ENCODE peak calls at places on chromosomes 13 and 19, in six cellular contexts. D is stimulated activated CD4-positive, alpha-beta T cell treated with anti-CD3 and anti-CD28 coated beads, Interleukin-4, amount 100 ng/mL, for 24 hours; Z is WTC11; U is CD4-positive, alpha-beta T cell; T is NCI-H1105; H is SW480. O is an unnamed sample.

GRCh38 chr19:44367024-44367423 is 10.5 kb upstream of the ZNF112 start:
- DNase-seq in U (no peak), Z (no peak), H (no peak), T (no peak), D (no peak), O (no peak)

GRCh38 chr19:11414544-11414943 is 4.6 kb downstream of the RGL3 start:
- DNase-seq in D (no peak), H (no peak), Z (no peak), U (no peak), T (no peak), O (no peak)

GRCh38 chr19:29484876-29485275 is 40.9 kb upstream of the VSTM2B start:
- DNase-seq in H (no peak), U (no peak), D (no peak), Z (no peak), T (no peak), O (no peak)

GRCh38 chr19:21109116-21109515 is 27.1 kb downstream of the ZNF714 start:
- DNase-seq in U (no peak), T (no peak), H (no peak), Z (no peak), D (no peak), O (no peak)

GRCh38 chr13:77386880-77387606 is 60.1 kb upstream of the MYCBP2 start:
- DNase-seq in D (no peak), U (no peak), Z (no peak), H (no peak), T (no peak), O (no peak)

GRCh38 chr19:32650671-32651070 is 24.3 kb downstream of the ANKRD27 start:
- DNase-seq in Z (no peak), D (no peak), H (no peak), U (no peak), T (no peak), O (no peak)

GRCh38 chr19:437027-437426 is 23.8 kb downstream of the SHC2 start:
- DNase-seq in T (no peak), H (no peak), Z (no peak), D (no peak), U (no peak), O (no peak)

GRCh38 chr19:3358392-3358918 is 7.9 kb upstream of the NFIC start:
- DNase-seq in Z (no peak), H (no peak), T (no peak), U (no peak), D (no peak), O (no peak)

GRCh38 chr19:24053601-24054000 is 33.4 kb upstream of the ZNF254 start:
- DNase-seq in H (no peak), U (no peak), T (no peak), Z (no peak), D (no peak), O (no peak)

GRCh38 chr13:98507060-98507797 is 69.7 kb downstream of the STK24 start:
- DNase-seq in H (peak; percentile 54), T (peak; percentile 17), D (no peak), U (no peak), Z (peak; percentile 64), O (no peak)

GRCh38 chr19:46862504-46862835 is 1.7 kb downstream of the ARHGAP35 start:
- DNase-seq in H (no peak), Z (no peak), T (no peak), D (no peak), U (no peak), O (no peak)

GRCh38 chr19:49057636-49058234 is at the start of gene CGB7:
- DNase-seq in Z (peak; percentile 86), D (peak; percentile 29), U (peak; percentile 42), T (no peak), H (peak; percentile 62), O (no peak)

GRCh38 chr19:47573076-47574026 is at the start of gene ZNF541:
- DNase-seq in D (peak; percentile 83), T (no peak), U (peak; percentile 82), H (no peak), Z (peak; percentile 31), O (peak; percentile 74)

GRCh38 chr13:44302948-44303575 is 70.6 kb upstream of the SERP2 start:
- DNase-seq in Z (no peak), D (no peak), T (no peak), U (no peak), H (no peak), O (no peak)

GRCh38 chr13:107680115-107680514 is 535.2 kb downstream of the LIG4 start:
- DNase-seq in Z (no peak), D (no peak), U (no peak), H (no peak), T (peak; percentile 38), O (no peak)

GRCh38 chr13:90362718-90363117 is 984.8 kb upstream of the MIR17HG start:
- DNase-seq in D (no peak), U (no peak), Z (no peak), T (no peak), H (no peak), O (no peak)

O was measured in CD8-positive, alpha-beta T cell.